ENCODE peak calls at places on chromosome 7, in eight cellular contexts. One of them, this sample, is unnamed.

GRCh38 chr7:157903296-157903695 is 566.5 kb downstream of the DNAJB6 start:
- DNase-seq in T-helper 1 cell: no peak
- DNase-seq in stomach: no peak
- DNase-seq in AG10803: no peak
- DNase-seq in HFF-Myc: no peak
- DNase-seq in heart left ventricle: no peak
- DNase-seq in AG09309: no peak
- DNase-seq in KBM-7: no peak
- DNase-seq in this sample: no peak

GRCh38 chr7:74485611-74486010 is 31.9 kb downstream of the GTF2IRD1 start:
- DNase-seq in T-helper 1 cell: no peak
- DNase-seq in stomach: no peak
- DNase-seq in AG10803: no peak
- DNase-seq in HFF-Myc: no peak
- DNase-seq in heart left ventricle: no peak
- DNase-seq in AG09309: no peak
- DNase-seq in KBM-7: no peak
- DNase-seq in this sample: no peak

GRCh38 chr7:30448461-30449189 is 30.0 kb downstream of the NOD1 start:
- DNase-seq in T-helper 1 cell: no peak
- DNase-seq in stomach: peak
- DNase-seq in AG10803: no peak
- DNase-seq in HFF-Myc: no peak
- DNase-seq in heart left ventricle: no peak
- DNase-seq in AG09309: no peak
- DNase-seq in KBM-7: no peak
- DNase-seq in this sample: no peak

GRCh38 chr7:30320392-30320791 is 36.0 kb downstream of the ZNRF2 start:
- DNase-seq in T-helper 1 cell: no peak
- DNase-seq in stomach: no peak
- DNase-seq in AG10803: no peak
- DNase-seq in HFF-Myc: no peak
- DNase-seq in heart left ventricle: no peak
- DNase-seq in AG09309: no peak
- DNase-seq in KBM-7: no peak
- DNase-seq in this sample: no peak

GRCh38 chr7:17696422-17696821 is 243.9 kb downstream of the SNX13 start:
- DNase-seq in T-helper 1 cell: no peak
- DNase-seq in stomach: no peak
- DNase-seq in AG10803: peak
- DNase-seq in HFF-Myc: no peak
- DNase-seq in heart left ventricle: peak
- DNase-seq in AG09309: peak
- DNase-seq in KBM-7: no peak
- DNase-seq in this sample: no peak

GRCh38 chr7:38127216-38128207 is 50.5 kb upstream of the STARD3NL start:
- DNase-seq in T-helper 1 cell: no peak
- DNase-seq in stomach: no peak
- DNase-seq in AG10803: no peak
- DNase-seq in HFF-Myc: no peak
- DNase-seq in heart left ventricle: no peak
- DNase-seq in AG09309: no peak
- DNase-seq in KBM-7: peak
- DNase-seq in this sample: no peak

GRCh38 chr7:47651355-47652317 is 69.7 kb upstream of the TNS3 start:
- DNase-seq in T-helper 1 cell: no peak
- DNase-seq in stomach: no peak
- DNase-seq in AG10803: peak
- DNase-seq in HFF-Myc: peak
- DNase-seq in heart left ventricle: no peak
- DNase-seq in AG09309: peak
- DNase-seq in KBM-7: no peak
- DNase-seq in this sample: peak

GRCh38 chr7:151276651-151277590 is 28.4 kb upstream of the SMARCD3 start:
- DNase-seq in T-helper 1 cell: peak
- DNase-seq in stomach: peak
- DNase-seq in AG10803: peak
- DNase-seq in HFF-Myc: peak
- DNase-seq in heart left ventricle: peak
- DNase-seq in AG09309: no peak
- DNase-seq in KBM-7: peak
- DNase-seq in this sample: peak

GRCh38 chr7:4634166-4634565 is 47.9 kb upstream of the FOXK1 start:
- DNase-seq in T-helper 1 cell: no peak
- DNase-seq in stomach: no peak
- DNase-seq in AG10803: peak
- DNase-seq in HFF-Myc: no peak
- DNase-seq in heart left ventricle: no peak
- DNase-seq in AG09309: no peak
- DNase-seq in KBM-7: no peak
- DNase-seq in this sample: no peak

GRCh38 chr7:26144681-26145080 is 7.3 kb upstream of the NFE2L3 start:
- DNase-seq in T-helper 1 cell: no peak
- DNase-seq in stomach: no peak
- DNase-seq in AG10803: no peak
- DNase-seq in HFF-Myc: no peak
- DNase-seq in heart left ventricle: no peak
- DNase-seq in AG09309: no peak
- DNase-seq in KBM-7: no peak
- DNase-seq in this sample: no peak

This sample was measured in GM04504.